ENCODE peak calls at places on chromosomes 5 and 9, in seven cellular contexts. C, J, H, V, M, P and B are unnamed samples.

GRCh38 chr5:138968601-138969000 is 93.5 kb upstream of the LRRTM2 start:
- DNase-seq in C (no peak), J (no peak), H (no peak), V (no peak), M (no peak), P (no peak), B (no peak)

GRCh38 chr9:12723409-12724028 is 30.3 kb downstream of the TYRP1 start:
- DNase-seq in C (no peak), J (no peak), H (no peak), V (no peak), M (no peak), P (peak), B (no peak)

GRCh38 chr5:112757468-112758208 is 20.0 kb downstream of the APC start:
- DNase-seq in C (no peak), J (no peak), H (no peak), V (no peak), M (peak), P (peak), B (no peak)

GRCh38 chr5:135089912-135090311 is 55.9 kb upstream of the PITX1 start:
- DNase-seq in C (no peak), J (no peak), H (no peak), V (no peak), M (no peak), P (no peak), B (no peak)

GRCh38 chr5:91357012-91357634 is 26.0 kb downstream of the ARRDC3 start:
- DNase-seq in C (no peak), J (no peak), H (no peak), V (no peak), M (no peak), P (no peak), B (no peak)

GRCh38 chr9:93062364-93062763 is 3.9 kb downstream of the SUSD3 start:
- DNase-seq in C (no peak), J (no peak), H (no peak), V (no peak), M (no peak), P (no peak), B (no peak)

GRCh38 chr5:160310910-160311295 is 1.5 kb downstream of the CCNJL start:
- DNase-seq in C (no peak), J (no peak), H (no peak), V (no peak), M (no peak), P (no peak), B (no peak)

GRCh38 chr5:38453506-38453905 is 102.9 kb downstream of the LIFR start:
- DNase-seq in C (no peak), J (no peak), H (no peak), V (no peak), M (no peak), P (no peak), B (no peak)

GRCh38 chr5:1312206-1312605 is 17.3 kb upstream of the TERT start:
- DNase-seq in C (no peak), J (no peak), H (no peak), V (peak), M (no peak), P (no peak), B (no peak)

GRCh38 chr5:5533927-5534326 is 111.5 kb downstream of the ICE1 start:
- DNase-seq in C (no peak), J (no peak), H (no peak), V (no peak), M (no peak), P (no peak), B (no peak)

GRCh38 chr5:11918463-11919045 is 14.3 kb upstream of the CTNND2 start:
- DNase-seq in C (no peak), J (no peak), H (no peak), V (no peak), M (no peak), P (no peak), B (no peak)

GRCh38 chr5:79062431-79062830 is 7.0 kb downstream of the DMGDH start:
- DNase-seq in C (no peak), J (no peak), H (no peak), V (no peak), M (no peak), P (no peak), B (no peak)

GRCh38 chr5:135999396-136000139 is 29.2 kb upstream of the TGFBI start:
- DNase-seq in C (peak), J (no peak), H (no peak), V (no peak), M (no peak), P (peak), B (no peak)

GRCh38 chr5:168749391-168750100 is 170.4 kb upstream of the PANK3 start:
- DNase-seq in C (no peak), J (no peak), H (no peak), V (no peak), M (no peak), P (no peak), B (no peak)

GRCh38 chr5:59185757-59186385 is 603.0 kb downstream of the RAB3C start:
- DNase-seq in C (no peak), J (no peak), H (no peak), V (no peak), M (no peak), P (no peak), B (no peak)

GRCh38 chr9:88759374-88759773 is 224.4 kb downstream of the NXNL2 start:
- DNase-seq in C (no peak), J (no peak), H (no peak), V (no peak), M (no peak), P (no peak), B (no peak)

GRCh38 chr9:75146229-75146628 is 57.9 kb downstream of the OSTF1 start:
- DNase-seq in C (peak), J (no peak), H (no peak), V (no peak), M (no peak), P (peak), B (no peak)

GRCh38 chr9:130693101-130693425 is 517 bp upstream of the EXOSC2 start:
- DNase-seq in C (no peak), J (no peak), H (no peak), V (no peak), M (no peak), P (no peak), B (no peak)

GRCh38 chr9:133368249-133368881 is 7.5 kb downstream of the SURF4 start:
- DNase-seq in C (no peak), J (no peak), H (no peak), V (no peak), M (no peak), P (peak), B (no peak)

GRCh38 chr5:73318308-73318719 is 130.3 kb downstream of the FOXD1 start:
- DNase-seq in C (no peak), J (no peak), H (no peak), V (no peak), M (no peak), P (peak), B (no peak)

GRCh38 chr9:136847065-136847826 is 2.0 kb upstream of the PHPT1 start:
- DNase-seq in C (peak), J (no peak), H (no peak), V (peak), M (peak), P (peak), B (no peak)

GRCh38 chr9:35114921-35115341 is 731 bp downstream of the ATOSB start:
- DNase-seq in C (peak), J (peak), H (no peak), V (peak), M (peak), P (peak), B (peak)

DNA sequence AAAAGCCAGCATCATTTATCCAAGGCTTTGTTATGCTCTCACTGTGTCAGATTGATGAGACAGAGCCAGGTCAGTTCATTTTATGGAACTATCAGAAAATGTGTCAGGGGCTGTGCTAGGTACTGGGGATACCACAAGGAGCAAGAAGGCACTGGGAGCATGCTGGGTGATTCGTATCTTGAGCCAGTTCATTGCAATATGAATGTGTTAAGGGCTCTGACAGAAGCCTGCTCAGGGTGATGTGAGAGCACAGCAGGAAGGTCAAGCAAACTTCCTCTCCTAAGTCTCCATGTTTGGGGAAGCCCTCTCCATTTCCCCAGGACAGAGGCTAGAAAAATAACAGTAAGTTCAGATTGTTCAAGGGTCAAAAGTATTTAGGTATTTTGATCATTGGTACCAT is 19.8 kb downstream of the C7 start:
- DNase-seq in C (no peak), J (no peak), H (no peak), V (no peak), M (no peak), P (peak), B (no peak)
- TF ChIP-seq CTCF in C (no peak), J (no peak), H (no peak), V (no peak), M (no peak), P (no peak), B (no peak)

GRCh38 chr5:24110019-24110615 is 534.7 kb downstream of the CDH10 start:
- DNase-seq in C (no peak), J (no peak), H (no peak), V (no peak), M (no peak), P (peak), B (no peak)
- TF ChIP-seq CTCF in C (peak), J (no peak), H (peak), V (peak), M (peak), P (no peak), B (peak)

DNA sequence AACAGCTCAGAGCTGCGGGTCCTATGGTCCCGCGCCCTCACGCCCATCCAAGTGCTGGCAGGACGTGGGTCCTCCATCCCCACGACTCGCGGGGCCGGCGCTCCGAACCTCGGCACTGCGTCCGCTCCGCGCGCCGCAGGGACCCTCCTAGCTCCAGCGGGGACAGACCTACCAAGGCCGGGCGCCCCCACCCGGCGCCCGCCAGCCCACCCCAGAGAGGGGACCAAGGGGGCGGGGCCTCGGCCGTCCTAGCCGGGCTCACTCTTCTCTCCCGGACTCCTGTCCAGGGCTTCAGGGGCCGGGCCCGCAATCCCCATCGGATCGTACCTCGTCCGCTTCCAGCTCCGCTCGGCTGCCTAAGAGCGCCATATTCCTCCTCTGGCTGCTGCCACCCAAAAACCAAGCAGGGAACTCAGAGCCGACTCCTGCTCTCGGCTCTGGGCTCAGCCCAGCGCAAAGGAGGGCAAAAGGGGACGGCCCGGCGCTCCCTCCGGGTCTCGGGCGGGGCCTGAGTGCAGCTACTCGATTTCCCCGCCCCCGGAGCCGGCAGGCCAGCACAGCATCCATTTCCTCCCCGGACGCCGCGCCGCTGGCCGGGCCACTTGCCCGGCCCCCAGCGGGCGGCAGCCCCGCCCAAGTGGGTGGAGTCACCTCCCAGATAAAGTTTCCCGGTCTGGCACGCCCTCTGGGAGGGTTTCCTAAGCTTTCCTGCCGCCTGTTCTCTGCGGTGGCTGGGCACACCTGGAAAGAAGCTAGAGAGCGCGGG is at the start of gene TTC39B:
- DNase-seq in C (peak), J (peak), H (peak), V (peak), M (peak), P (peak), B (peak)
- TF ChIP-seq CTCF in C (no peak), J (no peak), H (peak), V (no peak), M (no peak), P (no peak), B (no peak)

DNA sequence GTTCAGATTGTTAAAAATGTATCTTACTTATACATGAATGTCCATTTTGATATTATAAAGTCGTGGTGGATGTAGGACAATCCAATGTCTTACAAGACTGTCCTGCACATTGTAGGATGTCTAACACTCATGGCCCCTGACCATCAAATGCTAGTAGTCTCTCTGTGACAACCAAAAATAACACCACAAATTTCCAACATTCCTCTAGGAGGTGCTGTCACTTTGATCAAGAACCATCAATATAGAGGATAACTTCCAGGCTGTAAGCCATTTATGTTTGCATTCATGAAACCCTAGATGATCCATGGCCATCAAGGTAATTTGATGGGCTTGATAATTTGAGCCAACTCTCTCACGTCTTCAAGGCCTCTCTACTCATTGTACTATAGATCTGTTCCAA is 20.5 kb upstream of the ZFR start:
- DNase-seq in C (no peak), J (no peak), H (no peak), V (no peak), M (no peak), P (no peak), B (no peak)
- TF ChIP-seq CTCF in C (no peak), J (no peak), H (no peak), V (no peak), M (no peak), P (no peak), B (no peak)

DNA sequence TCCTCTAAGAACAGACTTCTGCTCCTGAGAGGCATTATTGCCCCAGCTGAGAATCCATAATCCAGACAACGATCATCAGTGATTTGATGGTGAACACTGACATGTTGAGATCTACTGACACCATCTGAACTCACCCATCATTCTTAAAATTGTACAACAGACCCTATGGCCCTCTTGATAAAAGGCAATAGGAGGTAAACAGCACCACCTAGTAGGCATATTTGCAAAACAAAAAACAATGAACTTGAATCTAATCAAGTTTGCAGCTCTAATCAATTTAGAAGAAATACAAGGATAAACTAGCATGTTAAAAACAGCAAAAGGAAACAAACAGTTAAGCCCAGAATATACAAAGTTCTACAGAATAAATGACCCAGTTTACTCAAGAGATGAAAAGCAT is 89.6 kb downstream of the SFXN1 start:
- DNase-seq in C (no peak), J (no peak), H (no peak), V (no peak), M (no peak), P (no peak), B (no peak)
- TF ChIP-seq CTCF in C (no peak), J (no peak), H (no peak), V (peak), M (no peak), P (no peak), B (no peak)

DNA sequence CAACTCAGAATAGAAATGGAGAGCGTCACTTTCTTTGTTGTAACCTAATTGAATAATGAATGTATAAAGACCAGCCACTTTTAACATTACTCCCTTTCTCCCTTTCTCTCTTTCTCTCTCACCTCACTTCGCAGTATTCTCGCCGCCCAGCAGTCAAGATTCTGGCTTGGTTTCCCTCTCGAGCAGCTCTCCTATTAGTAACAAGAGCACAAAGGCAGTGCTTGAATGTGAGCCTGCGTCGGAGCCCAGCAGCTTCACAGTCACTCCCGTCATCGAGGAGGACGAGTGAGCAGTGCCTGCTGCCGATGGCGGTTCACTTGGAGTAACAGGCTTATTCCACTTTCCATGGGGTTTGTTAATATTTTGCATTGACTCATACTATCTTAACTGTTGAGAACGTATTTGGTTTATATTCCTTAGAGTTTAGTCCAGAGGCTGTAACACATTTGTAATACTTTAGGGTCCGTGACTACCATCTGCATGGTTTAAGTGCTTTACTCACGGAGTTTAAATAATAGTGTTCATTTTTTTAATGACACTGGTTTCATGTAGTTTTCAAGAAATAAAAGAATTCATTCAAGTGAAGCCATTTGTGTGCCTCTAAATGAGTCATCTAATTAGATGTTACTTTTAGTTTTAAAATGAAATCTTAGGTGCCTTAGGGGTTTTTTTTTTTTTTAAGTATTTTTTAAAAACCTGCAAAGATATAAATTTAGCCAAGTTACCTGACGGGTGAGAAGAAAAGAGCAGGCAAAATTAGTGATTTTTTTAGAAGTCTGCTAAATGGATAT is 8.4 kb upstream of the DMRT3 start:
- DNase-seq in C (no peak), J (no peak), H (no peak), V (no peak), M (peak), P (no peak), B (peak)
- TF ChIP-seq CTCF in C (no peak), J (no peak), H (no peak), V (no peak), M (no peak), P (no peak), B (no peak)

GRCh38 chr5:35003018-35003957 is 44.5 kb downstream of the AGXT2 start:
- DNase-seq in C (peak), J (peak), H (peak), V (no peak), M (peak), P (peak), B (peak)
- TF ChIP-seq CTCF in C (peak), J (peak), H (peak), V (peak), M (peak), P (peak), B (peak)